ENCODE peak calls at places on chromosomes 16 and 17, in nine cellular contexts. S is progenitor cell of endocrine pancreas, F is tibial artery, E is GM13977, G is keratinocyte, V is suprapubic skin, J is Calu3, H is A549, U is GM12865. Q is an unnamed sample.

GRCh38 chr16:15829460-15829859 is 27.4 kb downstream of the MYH11 start:
- DNase-seq in S (no peak), V (no peak), J (no peak), E (no peak), F (peak), U (no peak), H (no peak), G (no peak), Q (no peak)

GRCh38 chr17:14359251-14359939 is 58.5 kb downstream of the HS3ST3B1 start:
- DNase-seq in F (no peak), V (no peak), J (no peak), G (no peak), H (no peak), E (no peak), U (peak), S (no peak), Q (no peak)

GRCh38 chr17:27244481-27245223 is 49.3 kb upstream of the WSB1 start:
- DNase-seq in F (peak), G (peak), J (peak), V (no peak), H (peak), U (no peak), E (no peak), S (no peak), Q (no peak)

GRCh38 chr17:38702900-38703741 is 2.0 kb upstream of the MLLT6 start:
- DNase-seq in J (peak), S (no peak), H (no peak), F (no peak), G (no peak), V (no peak), U (peak), E (peak), Q (no peak)

GRCh38 chr17:56587298-56587697 is 6.2 kb upstream of the NOG start:
- DNase-seq in H (no peak), F (no peak), E (no peak), G (no peak), U (no peak), J (no peak), V (no peak), S (no peak), Q (no peak)

GRCh38 chr16:84048306-84048705 is 5.7 kb upstream of the SLC38A8 start:
- DNase-seq in E (no peak), J (peak), U (no peak), F (no peak), V (no peak), S (peak), G (no peak), H (peak), Q (no peak)

GRCh38 chr16:13863075-13863765 is 56.7 kb upstream of the ERCC4 start:
- DNase-seq in U (peak), F (no peak), S (no peak), J (no peak), G (no peak), V (no peak), H (no peak), E (no peak), Q (no peak)

GRCh38 chr16:3282103-3282746 is 1.1 kb upstream of the ZNF263 start:
- DNase-seq in U (no peak), S (peak), F (peak), H (no peak), V (no peak), J (peak), G (no peak), E (no peak), Q (peak)

GRCh38 chr16:56298948-56299602 is 107.8 kb downstream of the GNAO1 start:
- DNase-seq in V (no peak), J (no peak), H (no peak), E (no peak), G (no peak), S (no peak), U (no peak), F (peak), Q (no peak)

GRCh38 chr16:2523801-2524231 is 3.6 kb downstream of the AMDHD2 start:
- DNase-seq in H (no peak), J (no peak), V (no peak), U (no peak), G (no peak), E (no peak), S (no peak), F (no peak), Q (no peak)

GRCh38 chr17:869067-869466 is 86.9 kb downstream of the MRM3 start:
- DNase-seq in G (no peak), J (no peak), S (no peak), U (no peak), V (no peak), F (peak), E (no peak), H (no peak), Q (no peak)

GRCh38 chr16:1991588-1992474 is 2.1 kb downstream of the SYNGR3 start:
- DNase-seq in S (peak), H (peak), F (peak), G (no peak), J (peak), U (peak), E (peak), V (peak), Q (peak)

GRCh38 chr16:10941127-10941933 is 938 bp downstream of the DEXI start:
- DNase-seq in E (no peak), J (no peak), G (no peak), F (no peak), U (no peak), H (no peak), S (no peak), V (no peak), Q (peak)

GRCh38 chr17:32007463-32008298 is 498 bp downstream of the LRRC37B start:
- DNase-seq in E (peak), U (peak), H (peak), F (no peak), S (peak), G (no peak), V (no peak), J (peak), Q (peak)

GRCh38 chr17:9880582-9880999 is 24.5 kb downstream of the RCVRN start:
- DNase-seq in H (peak), U (peak), S (no peak), F (no peak), J (peak), V (no peak), G (no peak), E (peak), Q (no peak)

GRCh38 chr17:1186923-1187771 is 7.4 kb upstream of the ABR start:
- DNase-seq in U (peak), V (peak), J (peak), H (peak), E (peak), G (peak), S (peak), F (peak), Q (peak)

GRCh38 chr16:86983621-86984020 is 333.6 kb downstream of the C16orf95 start:
- DNase-seq in H (no peak), V (peak), U (no peak), F (no peak), J (no peak), E (no peak), G (no peak), S (no peak), Q (no peak)

GRCh38 chr17:7348478-7349242 is 3.3 kb upstream of the KCTD11 start:
- DNase-seq in E (no peak), G (no peak), S (no peak), V (no peak), F (no peak), H (no peak), J (no peak), U (no peak), Q (no peak)

GRCh38 chr16:5333991-5334390 is 236.4 kb upstream of the EEF2KMT start:
- DNase-seq in E (no peak), H (no peak), V (no peak), S (no peak), J (no peak), G (no peak), U (no peak), F (no peak), Q (no peak)

DNA sequence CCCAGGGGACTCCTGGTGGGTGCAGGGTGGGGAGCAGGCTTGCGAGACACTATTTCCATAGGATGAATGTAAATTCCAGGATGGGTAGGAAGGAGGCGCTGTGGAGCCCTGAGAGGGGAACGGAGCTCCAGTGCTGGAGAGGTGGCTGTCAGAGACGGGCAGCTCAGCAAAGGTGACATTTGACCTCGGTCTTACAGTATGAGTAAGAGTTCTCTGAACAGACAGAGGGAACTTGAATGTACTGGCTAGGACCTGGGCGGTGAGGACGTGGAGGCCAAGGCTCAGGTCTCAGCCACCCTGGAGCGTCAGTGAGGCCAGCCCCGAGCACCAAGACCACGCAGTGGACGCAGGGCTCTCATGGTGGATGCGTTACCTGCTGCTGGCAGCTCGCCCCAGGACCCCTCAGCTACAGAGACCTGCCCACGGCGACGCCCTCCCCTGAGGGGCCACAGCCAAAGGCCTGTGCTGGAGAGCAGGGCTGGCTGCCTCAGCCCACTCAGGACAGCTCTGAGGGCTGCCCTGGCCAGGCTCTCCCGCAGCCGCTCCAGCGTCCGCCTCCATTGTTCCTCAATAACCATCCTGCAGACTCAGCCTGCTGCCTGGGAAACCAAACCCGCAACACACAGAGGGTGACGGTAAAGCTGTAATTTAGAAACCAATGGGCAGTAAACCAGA is 65.9 kb upstream of the TNRC6C start:
- DNase-seq in V (no peak), U (no peak), S (peak), G (no peak), H (no peak), E (no peak), J (peak), F (peak), Q (peak)
- TF ChIP-seq CTCF in V (no peak), U (peak), S (peak), G (peak), H (peak), E (peak), J (no peak), F (no peak), Q (peak)

DNA sequence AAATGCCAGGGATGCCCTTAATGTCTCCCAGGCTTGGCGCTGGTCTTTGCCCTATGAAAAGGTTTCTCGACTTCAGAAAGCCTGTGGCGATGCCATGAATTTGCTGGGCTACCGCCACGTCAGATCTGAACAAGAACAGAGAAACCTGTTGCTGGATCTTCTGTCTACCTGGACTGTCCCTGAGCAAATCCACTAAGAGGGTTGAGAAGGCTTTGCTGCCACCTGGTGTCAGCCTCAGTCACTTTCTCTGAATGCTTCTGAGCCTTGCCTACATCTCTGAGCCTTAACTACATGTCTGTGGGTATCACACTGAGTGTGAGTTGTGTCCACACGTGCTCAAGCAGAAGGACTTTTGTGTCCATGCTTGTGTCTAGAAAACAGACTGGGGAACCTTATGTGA is 11.4 kb downstream of the CHST4 start:
- DNase-seq in J (peak), E (peak), V (no peak), U (peak), S (peak), H (peak), F (no peak), G (peak), Q (peak)
- TF ChIP-seq CTCF in J (peak), E (peak), V (no peak), U (peak), S (peak), H (peak), F (no peak), G (peak), Q (peak)

DNA sequence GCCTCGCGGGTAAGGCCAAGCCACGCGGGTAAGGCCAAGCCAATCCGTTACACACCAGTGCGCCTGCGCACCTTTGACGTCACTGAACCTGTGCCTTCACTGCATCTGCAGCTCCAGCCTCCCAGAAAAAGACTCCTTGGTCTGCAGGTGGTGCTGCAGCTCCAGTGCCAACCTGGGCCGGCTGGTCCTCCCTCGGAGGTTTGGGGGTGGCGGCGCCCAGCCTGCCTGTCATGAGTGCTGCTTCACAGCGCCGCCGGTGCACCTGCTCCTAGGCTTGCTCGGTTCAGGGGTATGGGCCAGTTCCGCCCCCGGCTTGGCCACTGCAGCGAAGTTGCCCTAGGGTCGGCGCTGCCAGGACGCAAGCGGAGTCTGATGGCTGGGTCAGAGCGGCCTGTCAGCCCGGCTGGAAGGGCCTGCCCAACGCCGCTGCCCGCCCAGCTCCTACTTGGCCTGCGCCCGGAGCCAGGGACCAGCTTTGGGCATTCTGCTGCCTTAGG is 146.6 kb downstream of the USP22 start:
- DNase-seq in G (no peak), S (no peak), E (no peak), F (no peak), U (peak), H (peak), V (no peak), J (no peak), Q (no peak)
- TF ChIP-seq CTCF in G (no peak), S (no peak), E (no peak), F (no peak), U (no peak), H (no peak), V (no peak), J (no peak), Q (no peak)

GRCh38 chr17:35116845-35117244 is 2.8 kb downstream of the RAD51D start:
- DNase-seq in U (no peak), F (no peak), H (no peak), J (no peak), E (no peak), V (no peak), S (no peak), G (no peak), Q (no peak)
- TF ChIP-seq CTCF in U (no peak), F (no peak), H (no peak), J (no peak), E (no peak), V (no peak), S (no peak), G (no peak), Q (no peak)

GRCh38 chr16:31441956-31442355 is 633 bp downstream of the ZNF843 start:
- DNase-seq in H (no peak), V (no peak), J (no peak), G (no peak), F (peak), E (no peak), S (no peak), U (no peak), Q (no peak)
- TF ChIP-seq CTCF in H (no peak), V (no peak), J (no peak), G (no peak), F (no peak), E (no peak), S (no peak), U (no peak), Q (no peak)

GRCh38 chr17:64736804-64737492 is 74.8 kb upstream of the SMURF2 start:
- DNase-seq in F (no peak), V (peak), E (no peak), S (no peak), G (peak), J (peak), U (peak), H (peak), Q (no peak)
- TF ChIP-seq CTCF in F (peak), V (peak), E (peak), S (peak), G (peak), J (peak), U (peak), H (peak), Q (no peak)

DNA sequence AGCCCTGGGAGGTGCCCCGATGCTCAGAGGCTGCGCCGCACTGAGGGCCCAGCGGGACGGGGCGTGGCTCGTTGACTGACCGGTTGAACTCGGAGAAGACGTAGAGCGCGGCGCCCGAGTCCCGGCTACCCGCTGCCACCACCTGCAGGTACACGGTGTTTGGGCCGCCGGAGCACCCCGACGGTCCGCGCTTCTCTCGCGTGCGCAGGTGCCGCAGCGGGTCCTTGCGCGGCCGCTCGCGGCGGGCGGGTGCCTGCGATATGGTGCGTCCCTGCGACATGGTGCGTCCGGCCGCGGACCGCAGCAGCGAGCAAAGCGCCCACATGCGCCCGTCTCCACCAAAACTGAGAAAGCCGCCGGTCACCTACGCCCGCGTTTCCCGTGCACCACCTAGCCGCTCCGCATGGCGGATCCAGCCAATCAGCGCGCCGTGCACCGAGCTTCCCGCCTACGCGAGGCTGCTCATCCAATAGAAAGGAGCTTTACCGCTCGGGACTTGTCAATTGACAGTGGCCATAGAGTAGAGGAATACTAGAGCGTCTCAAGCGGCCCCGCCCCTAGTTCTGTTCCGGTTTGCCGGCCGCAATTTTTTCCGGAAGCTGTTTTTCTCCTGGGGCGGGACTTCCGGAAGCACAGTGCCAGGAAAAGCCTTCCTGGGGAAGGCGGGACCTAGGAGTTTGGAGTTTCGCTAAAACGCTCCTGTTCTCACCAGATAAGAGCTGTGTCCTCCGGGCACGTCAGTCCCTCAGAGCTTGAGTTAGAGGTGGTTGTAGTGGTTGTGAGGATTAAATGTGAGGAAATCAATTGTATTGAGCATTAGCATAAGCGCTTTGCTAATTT is at the start of gene ELAC2:
- DNase-seq in E (peak), V (peak), F (peak), S (peak), G (peak), U (peak), J (peak), H (peak), Q (peak)
- TF ChIP-seq CTCF in E (no peak), V (no peak), F (peak), S (peak), G (no peak), U (no peak), J (no peak), H (no peak), Q (peak)

DNA sequence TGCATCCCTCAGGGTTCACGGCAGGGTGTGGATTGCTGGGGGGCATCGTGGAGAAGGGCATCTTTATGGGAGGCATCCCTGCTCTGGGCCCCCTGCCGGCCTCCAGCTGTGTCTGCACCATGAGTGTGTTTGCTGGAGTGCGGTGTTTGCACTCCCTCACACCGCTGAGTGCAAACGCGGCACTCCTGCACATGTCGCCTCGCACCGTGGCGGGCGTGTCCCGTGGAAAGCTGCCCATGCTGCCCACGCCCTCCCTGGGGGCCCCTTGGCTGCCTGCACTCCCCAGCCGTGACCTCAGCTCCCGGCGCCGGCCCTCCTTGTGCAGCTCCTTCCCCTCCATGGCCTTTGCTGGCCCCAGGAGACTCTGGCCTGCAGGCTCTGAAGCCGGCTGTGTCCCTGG is 74.6 kb upstream of the ZNF750 start:
- DNase-seq in E (no peak), H (no peak), G (no peak), U (peak), S (no peak), V (no peak), J (no peak), F (no peak), Q (no peak)
- TF ChIP-seq CTCF in E (peak), H (no peak), G (peak), U (peak), S (no peak), V (peak), J (no peak), F (peak), Q (no peak)

GRCh38 chr17:19264681-19265080 is 27.5 kb downstream of the EPN2 start:
- DNase-seq in S (no peak), G (no peak), H (no peak), J (no peak), F (no peak), U (no peak), E (no peak), V (no peak), Q (no peak)

GRCh38 chr17:19265755-19266154 is 28.6 kb downstream of the EPN2 start:
- DNase-seq in U (no peak), J (no peak), S (no peak), E (no peak), V (no peak), F (no peak), G (no peak), H (no peak), Q (no peak)

GRCh38 chr17:19264277-19264676 is 27.1 kb downstream of the EPN2 start:
- DNase-seq in F (no peak), E (no peak), J (no peak), H (no peak), V (no peak), G (no peak), U (no peak), S (no peak), Q (no peak)

GRCh38 chr17:19262650-19263620 is 25.8 kb downstream of the EPN2 start:
- DNase-seq in F (no peak), G (no peak), J (no peak), V (no peak), S (no peak), U (no peak), E (no peak), H (no peak), Q (no peak)

DNA sequence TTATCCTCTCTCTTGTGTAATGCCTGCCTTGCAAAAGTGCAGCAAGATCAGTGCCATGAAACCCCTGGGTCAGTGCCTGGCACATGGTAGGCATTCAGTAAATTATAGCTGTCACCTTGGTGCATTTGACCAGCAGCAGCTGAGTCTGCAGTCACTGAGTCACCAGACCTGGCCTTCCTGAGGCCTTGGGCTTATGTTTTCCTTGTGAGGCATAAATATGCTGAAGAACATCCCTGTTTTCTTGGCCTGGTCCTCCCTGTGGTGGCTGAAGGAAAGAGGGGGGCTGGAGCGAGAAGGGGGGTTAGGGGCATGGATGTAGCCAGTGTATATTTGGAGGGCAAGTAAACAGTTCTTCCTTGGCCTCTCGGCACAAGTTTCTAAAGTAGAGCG is 26.4 kb downstream of the EPN2 start:
- DNase-seq in S (no peak), G (no peak), U (no peak), H (no peak), V (no peak), E (no peak), F (peak), J (no peak), Q (no peak)
- TF ChIP-seq CTCF in S (no peak), G (no peak), U (no peak), H (no peak), V (no peak), E (no peak), F (no peak), J (no peak), Q (no peak)

DNA sequence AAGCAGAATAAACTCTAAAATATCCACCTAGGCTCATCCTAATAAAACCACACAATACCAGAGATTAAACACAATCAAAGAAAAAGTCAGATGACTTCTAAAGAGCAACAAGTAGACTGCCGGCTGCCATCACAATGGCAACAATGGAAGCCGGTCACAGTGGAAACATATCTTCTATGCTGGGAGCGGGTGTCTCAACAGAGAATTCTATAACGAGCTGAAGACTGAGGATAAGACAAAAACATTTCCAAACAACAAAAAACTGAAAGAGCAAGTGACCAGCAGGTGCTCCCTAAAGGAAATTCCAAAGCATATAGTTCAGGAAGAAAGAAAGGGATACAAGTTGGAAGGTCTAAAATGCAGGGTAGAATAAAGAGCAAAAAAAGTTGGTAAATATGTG is 8.9 kb downstream of the NSMCE1 start:
- DNase-seq in J (no peak), E (no peak), V (no peak), S (no peak), H (no peak), G (no peak), U (no peak), F (no peak), Q (no peak)
- TF ChIP-seq CTCF in J (no peak), E (no peak), V (no peak), S (no peak), H (no peak), G (no peak), U (no peak), F (no peak), Q (no peak)